ENCODE peak calls at places on chromosomes 13 and 19, in four cellular contexts. P is Peyer's patch, V is colonic mucosa, X is SJSA1. W is an unnamed sample. For H3K27me3, the result is how much of the 10 kb centered on the place peaks cover.

GRCh38 chr13:95643471-95643813 is 1.1 kb downstream of the DZIP1 start:
- DNase-seq in P (no peak), V (no peak), X (peak), W (peak)

GRCh38 chr13:111048387-111048786 is 66.7 kb upstream of the ARHGEF7 start:
- DNase-seq in P (no peak), V (no peak), X (no peak), W (no peak)

GRCh38 chr13:103539721-103540120 is 473.5 kb upstream of the SLC10A2 start:
- DNase-seq in P (no peak), V (no peak), X (no peak), W (no peak)

GRCh38 chr13:45781553-45782326 is 69.8 kb downstream of the SIAH3 start:
- DNase-seq in P (no peak), V (peak), X (no peak), W (peak)

GRCh38 chr13:25911020-25911419 is 140.8 kb downstream of the SHISA2 start:
- DNase-seq in P (no peak), V (no peak), X (no peak), W (no peak)

GRCh38 chr19:51599084-51599483 is 28.0 kb downstream of the ZNF175 start:
- DNase-seq in P (peak), V (no peak), X (no peak), W (peak)

GRCh38 chr19:18436651-18437478 is 1.1 kb downstream of the ISYNA1 start:
- DNase-seq in P (peak), V (peak), X (peak), W (peak)

GRCh38 chr13:113066746-113067145 is 38.8 kb upstream of the F7 start:
- DNase-seq in P (no peak), V (no peak), X (no peak), W (no peak)

GRCh38 chr19:46604781-46605355 is 3.7 kb downstream of the CALM3 start:
- DNase-seq in P (peak), V (no peak), X (no peak), W (peak)

GRCh38 chr19:45804140-45804958 is 10.8 kb downstream of the RSPH6A start:
- DNase-seq in P (no peak), V (no peak), X (no peak), W (no peak)

GRCh38 chr13:98761126-98761978 is 8.9 kb upstream of the SLC15A1 start:
- DNase-seq in P (no peak), V (no peak), X (peak), W (no peak)

GRCh38 chr19:6039541-6040225 is 61.7 kb upstream of the RANBP3 start:
- DNase-seq in P (peak), V (no peak), X (no peak), W (peak)

GRCh38 chr19:11560404-11560988 is 1.5 kb upstream of the ELOF1 start:
- DNase-seq in P (peak), V (peak), X (peak), W (peak)

GRCh38 chr13:97492257-97492656 is 58.3 kb downstream of the RAP2A start:
- DNase-seq in P (no peak), V (no peak), X (no peak), W (no peak)

GRCh38 chr19:1261863-1262686 is 7.1 kb upstream of the CIRBP start:
- DNase-seq in P (peak), V (peak), X (no peak), W (no peak)

GRCh38 chr19:43598445-43599240 is 2.2 kb downstream of the ZNF576 start:
- DNase-seq in P (no peak), V (no peak), X (no peak), W (no peak)

GRCh38 chr19:45716314-45717130 is 14.2 kb downstream of the FBXO46 start:
- DNase-seq in P (peak), V (peak), X (peak), W (peak)

GRCh38 chr13:95185851-95186250 is 115.4 kb downstream of the ABCC4 start:
- DNase-seq in P (peak), V (no peak), X (no peak), W (no peak)

GRCh38 chr19:45713141-45713540 is 17.6 kb downstream of the FBXO46 start:
- DNase-seq in P (no peak), V (no peak), X (no peak), W (no peak)

GRCh38 chr19:57803265-57803593 is 11.5 kb downstream of the ZNF552 start:
- DNase-seq in P (no peak), V (no peak), X (no peak), W (no peak)

GRCh38 chr19:29872224-29872731 is 60.5 kb downstream of the CCNE1 start:
- DNase-seq in P (no peak), V (no peak), X (no peak), W (no peak)

GRCh38 chr19:23273022-23273593 is 22.9 kb upstream of the ZNF724 start:
- DNase-seq in P (peak), V (peak), X (no peak), W (no peak)
- H3K27ac ChIP-seq in P (peak), V (peak), X (no peak), W (peak)

DNA sequence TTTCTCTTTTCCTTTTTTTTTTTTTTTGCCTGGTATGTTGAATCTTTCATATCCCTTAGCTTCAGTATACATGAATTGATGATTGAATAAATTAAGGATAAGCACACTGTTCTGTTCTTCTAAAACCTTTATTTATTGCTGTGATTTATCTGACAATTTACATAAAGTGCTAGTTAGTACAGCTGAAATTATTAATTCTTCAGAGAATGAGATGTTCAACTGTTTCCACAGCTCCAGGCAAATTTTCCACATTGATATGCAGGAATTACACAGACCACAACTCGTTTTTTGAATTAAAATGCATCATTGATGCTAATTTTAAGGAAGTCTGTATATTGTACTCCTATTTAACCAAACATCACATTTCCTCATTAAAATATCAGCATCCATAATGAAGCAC is 136.4 kb upstream of the TMTC4 start:
- DNase-seq in P (no peak), V (no peak), X (no peak), W (no peak)
- H3K27me3 ChIP-seq in P (under half), V (under half), X (under half), W (under half)

DNA sequence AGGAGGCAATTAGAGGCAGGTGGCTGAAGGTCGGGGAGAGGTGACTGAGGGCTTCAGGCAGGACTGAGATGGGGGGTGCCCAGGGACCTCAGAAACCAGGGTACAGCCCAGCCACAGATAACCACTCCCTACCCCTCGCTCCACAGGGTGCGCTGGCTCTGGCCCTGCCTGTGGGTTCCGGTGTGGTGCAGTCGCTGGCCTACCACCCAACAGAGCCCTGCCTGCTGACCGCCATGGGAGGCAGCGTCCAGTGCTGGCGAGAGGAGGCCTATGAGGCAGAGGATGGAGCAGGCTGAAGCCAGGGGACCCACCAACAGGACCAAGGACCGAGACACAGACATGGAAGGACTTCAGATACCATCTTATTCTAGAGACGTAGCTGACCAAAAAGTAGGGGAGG is 6.3 kb downstream of the DHPS start:
- DNase-seq in P (no peak), V (no peak), X (no peak), W (no peak)
- H3K27ac ChIP-seq in P (no peak), V (no peak), X (no peak), W (no peak)

DNA sequence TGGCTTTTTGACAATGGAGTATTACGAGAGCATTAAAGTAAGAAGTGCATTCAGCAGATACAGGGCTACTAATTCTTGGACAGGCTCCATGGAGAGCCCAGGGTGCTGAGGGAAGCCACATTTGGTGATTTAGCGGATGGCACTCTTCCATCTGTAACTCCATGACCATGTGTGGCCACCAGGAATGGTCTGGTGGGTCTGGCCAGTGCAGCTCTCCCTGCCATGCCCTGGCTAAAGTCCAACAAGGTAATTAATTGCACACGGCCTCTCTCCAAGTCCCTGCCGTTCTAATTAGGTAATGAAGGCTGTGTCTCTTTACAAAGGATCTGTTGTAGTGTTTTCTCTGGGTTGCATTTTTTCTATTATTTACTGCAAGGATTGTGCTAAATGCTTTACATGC is 4.3 kb upstream of the ZFR2 start:
- DNase-seq in P (no peak), V (no peak), X (no peak), W (no peak)
- H3K27me3 ChIP-seq in P (under half), V (under half), X (under half), W (under half)

GRCh38 chr19:16068696-16069259 is 7.5 kb upstream of the TPM4 start:
- DNase-seq in P (no peak), V (no peak), X (no peak), W (no peak)

GRCh38 chr19:16064209-16064889 is 11.9 kb upstream of the TPM4 start:
- DNase-seq in P (no peak), V (no peak), X (no peak), W (no peak)

GRCh38 chr19:16069813-16070365 is 6.4 kb upstream of the TPM4 start:
- DNase-seq in P (no peak), V (no peak), X (no peak), W (no peak)

GRCh38 chr19:16066611-16067104 is 9.6 kb upstream of the TPM4 start:
- DNase-seq in P (peak), V (peak), X (peak), W (peak)

DNA sequence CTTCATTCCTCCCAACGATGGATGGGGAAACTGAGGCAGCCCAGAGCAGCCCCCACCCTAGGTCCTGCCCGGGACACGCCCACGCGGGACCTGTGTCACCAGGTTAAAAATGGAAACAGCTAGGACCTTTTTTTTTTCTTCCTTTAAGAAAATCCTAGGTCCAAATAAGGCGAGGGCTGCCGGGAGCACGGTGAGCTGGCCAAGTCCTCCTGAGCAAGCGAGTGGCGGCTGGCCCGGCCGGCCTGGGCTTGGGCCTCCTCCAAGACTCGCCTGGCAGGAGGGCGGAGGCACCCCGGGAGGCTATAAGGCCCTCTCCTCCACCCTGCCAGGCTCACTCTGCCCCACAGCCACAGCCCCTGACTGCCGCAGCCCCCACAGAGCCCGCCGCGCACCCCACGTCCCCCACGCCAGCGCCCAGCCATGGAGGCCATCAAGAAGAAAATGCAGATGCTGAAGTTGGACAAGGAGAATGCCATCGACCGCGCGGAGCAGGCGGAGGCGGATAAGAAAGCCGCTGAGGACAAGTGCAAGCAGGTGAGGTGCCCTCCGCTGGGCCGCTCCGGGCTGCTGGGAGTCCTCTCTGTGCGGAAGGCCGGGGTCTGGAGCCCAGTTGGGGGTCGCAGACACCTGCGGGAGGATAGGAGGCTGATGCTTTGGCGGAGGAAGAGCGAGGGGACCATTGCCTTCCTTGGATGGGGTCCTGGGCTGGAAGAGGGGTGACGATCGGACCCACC is 8.9 kb upstream of the TPM4 start:
- DNase-seq in P (no peak), V (peak), X (no peak), W (peak)
- H3K27ac ChIP-seq in P (peak), V (peak), X (no peak), W (peak)

DNA sequence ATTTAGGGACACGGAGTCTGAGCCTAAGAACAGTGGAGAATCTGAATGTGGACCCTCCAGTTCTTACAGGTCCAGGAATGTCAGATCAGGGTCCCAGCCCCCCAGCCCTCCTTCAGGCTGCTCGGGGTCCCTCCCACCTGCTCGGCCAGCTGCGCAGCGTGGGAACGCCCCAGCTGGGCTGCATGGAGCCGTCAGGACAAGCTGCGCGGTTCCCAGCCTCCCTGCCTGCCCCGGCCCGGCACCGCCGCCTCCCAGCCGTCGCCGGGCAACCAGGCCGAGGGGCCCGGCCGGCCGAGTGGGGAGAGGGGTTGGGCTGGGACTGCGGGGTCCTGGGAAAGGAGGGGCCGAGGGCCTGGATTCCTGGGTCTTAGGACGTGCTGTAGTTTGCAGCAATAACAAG is 710 bp upstream of the KIRREL2 start:
- DNase-seq in P (no peak), V (no peak), X (no peak), W (no peak)
- H3K27me3 ChIP-seq in P (under half), V (under half), X (half or more), W (under half)

DNA sequence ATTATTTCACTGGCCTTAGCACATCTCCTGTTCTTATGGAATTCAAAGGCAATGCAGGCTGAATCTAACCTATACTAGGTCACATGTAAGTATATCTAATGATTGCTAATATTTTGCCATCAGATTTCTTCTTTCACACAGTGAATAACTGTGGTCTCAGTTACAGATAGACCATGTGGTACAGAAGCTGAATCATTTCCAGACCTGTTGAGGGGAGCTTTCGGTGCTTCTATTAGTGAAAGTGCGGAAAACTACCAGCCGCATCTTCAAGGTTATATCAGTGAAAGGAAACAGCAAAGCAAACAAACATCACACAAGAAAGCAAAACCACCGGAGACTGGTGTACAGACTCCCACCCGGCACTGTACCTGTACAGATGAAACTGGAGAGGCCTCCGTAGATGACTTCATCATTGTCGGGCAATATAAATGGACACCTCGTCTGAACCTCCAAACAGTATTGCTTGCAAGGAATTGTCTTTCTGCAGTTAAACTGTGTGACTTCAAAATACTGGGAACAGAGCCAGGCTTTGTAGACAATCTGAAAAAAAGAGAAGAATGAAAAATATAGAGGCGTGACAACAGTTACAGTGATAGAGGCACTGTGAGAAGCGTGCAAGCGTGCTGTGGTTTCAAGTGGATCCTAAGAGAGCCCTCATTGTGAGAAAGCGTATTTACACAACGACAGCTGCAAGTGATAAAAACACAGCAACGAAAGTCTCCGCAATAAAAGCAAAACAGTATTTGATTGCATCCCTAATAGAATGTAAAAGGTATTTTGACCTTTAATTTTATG is 642.5 kb upstream of the ARGLU1 start:
- DNase-seq in P (no peak), V (no peak), X (no peak), W (no peak)
- H3K27ac ChIP-seq in P (no peak), V (no peak), X (no peak), W (no peak)

W was measured in testis.